ENCODE peak calls at places on chromosomes 2 and 18, in ten cellular contexts. One of them, this sample, is unnamed.

GRCh38 chr2:8685697-8686358 is 4.0 kb downstream of the ID2 start:
- DNase-seq in psoas muscle: peak; percentile 81
- DNase-seq in pancreas: peak; percentile 82
- DNase-seq in endothelial cell: peak; percentile 94
- DNase-seq in GM06990: peak; percentile 75
- DNase-seq in left ventricle myocardium inferior: peak; percentile 69
- DNase-seq in cardiac muscle cell: peak; percentile 53
- DNase-seq in activated B cell treated with CpG ODN at 0.5 μM for 24 hours: peak; percentile 78
- DNase-seq in adrenal gland: peak; percentile 77
- DNase-seq in epithelial cell of esophagus: peak; percentile 23
- DNase-seq in this sample: peak; percentile 85

GRCh38 chr2:168427451-168427850 is 28.6 kb upstream of the CERS6 start:
- DNase-seq in psoas muscle: no peak
- DNase-seq in pancreas: no peak
- DNase-seq in endothelial cell: no peak
- DNase-seq in GM06990: no peak
- DNase-seq in left ventricle myocardium inferior: no peak
- DNase-seq in cardiac muscle cell: peak; percentile 80
- DNase-seq in activated B cell treated with CpG ODN at 0.5 μM for 24 hours: no peak
- DNase-seq in adrenal gland: no peak
- DNase-seq in epithelial cell of esophagus: no peak
- DNase-seq in this sample: no peak

GRCh38 chr18:49656098-49656591 is 94.3 kb downstream of the LIPG start:
- DNase-seq in psoas muscle: no peak
- DNase-seq in pancreas: no peak
- DNase-seq in endothelial cell: no peak
- DNase-seq in GM06990: no peak
- DNase-seq in left ventricle myocardium inferior: no peak
- DNase-seq in cardiac muscle cell: no peak
- DNase-seq in activated B cell treated with CpG ODN at 0.5 μM for 24 hours: no peak
- DNase-seq in adrenal gland: no peak
- DNase-seq in epithelial cell of esophagus: peak; percentile 94
- DNase-seq in this sample: no peak

GRCh38 chr2:225270861-225271260 is 128.6 kb upstream of the NYAP2 start:
- DNase-seq in psoas muscle: no peak
- DNase-seq in pancreas: no peak
- DNase-seq in endothelial cell: no peak
- DNase-seq in GM06990: peak; percentile 49
- DNase-seq in left ventricle myocardium inferior: no peak
- DNase-seq in cardiac muscle cell: peak; percentile 35
- DNase-seq in activated B cell treated with CpG ODN at 0.5 μM for 24 hours: peak; percentile 19
- DNase-seq in adrenal gland: no peak
- DNase-seq in epithelial cell of esophagus: peak; percentile 88
- DNase-seq in this sample: peak; percentile 44

GRCh38 chr18:36451454-36452251 is 154.1 kb downstream of the FHOD3 start:
- DNase-seq in psoas muscle: no peak
- DNase-seq in pancreas: no peak
- DNase-seq in endothelial cell: no peak
- DNase-seq in GM06990: no peak
- DNase-seq in left ventricle myocardium inferior: no peak
- DNase-seq in cardiac muscle cell: no peak
- DNase-seq in activated B cell treated with CpG ODN at 0.5 μM for 24 hours: no peak
- DNase-seq in adrenal gland: no peak
- DNase-seq in epithelial cell of esophagus: peak; percentile 64
- DNase-seq in this sample: no peak

GRCh38 chr2:223469270-223470057 is 132.7 kb downstream of the SCG2 start:
- DNase-seq in psoas muscle: peak; percentile 67
- DNase-seq in pancreas: no peak
- DNase-seq in endothelial cell: no peak
- DNase-seq in GM06990: no peak
- DNase-seq in left ventricle myocardium inferior: peak; percentile 48
- DNase-seq in cardiac muscle cell: peak; percentile 59
- DNase-seq in activated B cell treated with CpG ODN at 0.5 μM for 24 hours: no peak
- DNase-seq in adrenal gland: peak; percentile 29
- DNase-seq in epithelial cell of esophagus: peak; percentile 62
- DNase-seq in this sample: no peak

GRCh38 chr18:63088262-63088661 is 231.3 kb downstream of the BCL2 start:
- DNase-seq in psoas muscle: no peak
- DNase-seq in pancreas: no peak
- DNase-seq in endothelial cell: no peak
- DNase-seq in GM06990: no peak
- DNase-seq in left ventricle myocardium inferior: no peak
- DNase-seq in cardiac muscle cell: no peak
- DNase-seq in activated B cell treated with CpG ODN at 0.5 μM for 24 hours: no peak
- DNase-seq in adrenal gland: no peak
- DNase-seq in epithelial cell of esophagus: no peak
- DNase-seq in this sample: no peak

GRCh38 chr2:125371867-125372266 is 1284.1 kb upstream of the GYPC start:
- DNase-seq in psoas muscle: no peak
- DNase-seq in pancreas: no peak
- DNase-seq in endothelial cell: no peak
- DNase-seq in GM06990: no peak
- DNase-seq in left ventricle myocardium inferior: no peak
- DNase-seq in cardiac muscle cell: no peak
- DNase-seq in activated B cell treated with CpG ODN at 0.5 μM for 24 hours: no peak
- DNase-seq in adrenal gland: no peak
- DNase-seq in epithelial cell of esophagus: no peak
- DNase-seq in this sample: no peak

GRCh38 chr2:204024503-204024902 is 87.9 kb downstream of the ICOS start:
- DNase-seq in psoas muscle: no peak
- DNase-seq in pancreas: peak; percentile 11
- DNase-seq in endothelial cell: peak; percentile 40
- DNase-seq in GM06990: no peak
- DNase-seq in left ventricle myocardium inferior: no peak
- DNase-seq in cardiac muscle cell: peak; percentile 41
- DNase-seq in activated B cell treated with CpG ODN at 0.5 μM for 24 hours: no peak
- DNase-seq in adrenal gland: no peak
- DNase-seq in epithelial cell of esophagus: peak; percentile 61
- DNase-seq in this sample: no peak

GRCh38 chr18:59927246-59927825 is 27.5 kb downstream of the PMAIP1 start:
- DNase-seq in psoas muscle: no peak
- DNase-seq in pancreas: no peak
- DNase-seq in endothelial cell: no peak
- DNase-seq in GM06990: peak; percentile 79
- DNase-seq in left ventricle myocardium inferior: no peak
- DNase-seq in cardiac muscle cell: peak; percentile 52
- DNase-seq in activated B cell treated with CpG ODN at 0.5 μM for 24 hours: no peak
- DNase-seq in adrenal gland: no peak
- DNase-seq in epithelial cell of esophagus: peak; percentile 98
- DNase-seq in this sample: peak; percentile 70

GRCh38 chr2:206955253-206955652 is 15.9 kb downstream of the CPO start:
- DNase-seq in psoas muscle: no peak
- DNase-seq in pancreas: no peak
- DNase-seq in endothelial cell: no peak
- DNase-seq in GM06990: no peak
- DNase-seq in left ventricle myocardium inferior: no peak
- DNase-seq in cardiac muscle cell: no peak
- DNase-seq in activated B cell treated with CpG ODN at 0.5 μM for 24 hours: no peak
- DNase-seq in adrenal gland: no peak
- DNase-seq in epithelial cell of esophagus: peak; percentile 6
- DNase-seq in this sample: no peak

GRCh38 chr18:67845035-67845434 is 328.5 kb upstream of the DSEL start:
- DNase-seq in psoas muscle: no peak
- DNase-seq in pancreas: no peak
- DNase-seq in endothelial cell: no peak
- DNase-seq in GM06990: no peak
- DNase-seq in left ventricle myocardium inferior: no peak
- DNase-seq in cardiac muscle cell: peak; percentile 32
- DNase-seq in activated B cell treated with CpG ODN at 0.5 μM for 24 hours: no peak
- DNase-seq in adrenal gland: no peak
- DNase-seq in epithelial cell of esophagus: peak; percentile 38
- DNase-seq in this sample: no peak

GRCh38 chr2:102005989-102006885 is 14.5 kb downstream of the IL1R2 start:
- DNase-seq in psoas muscle: no peak
- DNase-seq in pancreas: peak; percentile 39
- DNase-seq in endothelial cell: peak; percentile 65
- DNase-seq in GM06990: no peak
- DNase-seq in left ventricle myocardium inferior: no peak
- DNase-seq in cardiac muscle cell: peak; percentile 82
- DNase-seq in activated B cell treated with CpG ODN at 0.5 μM for 24 hours: no peak
- DNase-seq in adrenal gland: peak; percentile 53
- DNase-seq in epithelial cell of esophagus: peak; percentile 55
- DNase-seq in this sample: peak; percentile 61

GRCh38 chr18:10269226-10269625 is 185.2 kb upstream of the APCDD1 start:
- DNase-seq in psoas muscle: no peak
- DNase-seq in pancreas: no peak
- DNase-seq in endothelial cell: no peak
- DNase-seq in GM06990: no peak
- DNase-seq in left ventricle myocardium inferior: no peak
- DNase-seq in cardiac muscle cell: no peak
- DNase-seq in activated B cell treated with CpG ODN at 0.5 μM for 24 hours: no peak
- DNase-seq in adrenal gland: no peak
- DNase-seq in epithelial cell of esophagus: no peak
- DNase-seq in this sample: no peak

GRCh38 chr18:10274327-10274726 is 180.1 kb upstream of the APCDD1 start:
- DNase-seq in psoas muscle: no peak
- DNase-seq in pancreas: no peak
- DNase-seq in endothelial cell: no peak
- DNase-seq in GM06990: no peak
- DNase-seq in left ventricle myocardium inferior: peak; percentile 37
- DNase-seq in cardiac muscle cell: peak; percentile 70
- DNase-seq in activated B cell treated with CpG ODN at 0.5 μM for 24 hours: no peak
- DNase-seq in adrenal gland: no peak
- DNase-seq in epithelial cell of esophagus: no peak
- DNase-seq in this sample: no peak

GRCh38 chr18:10266236-10266585 is 188.2 kb upstream of the APCDD1 start:
- DNase-seq in psoas muscle: no peak
- DNase-seq in pancreas: no peak
- DNase-seq in endothelial cell: no peak
- DNase-seq in GM06990: no peak
- DNase-seq in left ventricle myocardium inferior: no peak
- DNase-seq in cardiac muscle cell: no peak
- DNase-seq in activated B cell treated with CpG ODN at 0.5 μM for 24 hours: no peak
- DNase-seq in adrenal gland: no peak
- DNase-seq in epithelial cell of esophagus: no peak
- DNase-seq in this sample: no peak

GRCh38 chr18:10271481-10271880 is 183.0 kb upstream of the APCDD1 start:
- DNase-seq in psoas muscle: no peak
- DNase-seq in pancreas: no peak
- DNase-seq in endothelial cell: no peak
- DNase-seq in GM06990: no peak
- DNase-seq in left ventricle myocardium inferior: no peak
- DNase-seq in cardiac muscle cell: peak; percentile 41
- DNase-seq in activated B cell treated with CpG ODN at 0.5 μM for 24 hours: no peak
- DNase-seq in adrenal gland: no peak
- DNase-seq in epithelial cell of esophagus: no peak
- DNase-seq in this sample: no peak

GRCh38 chr18:10270160-10270571 is 184.3 kb upstream of the APCDD1 start:
- DNase-seq in psoas muscle: no peak
- DNase-seq in pancreas: peak; percentile 39
- DNase-seq in endothelial cell: no peak
- DNase-seq in GM06990: no peak
- DNase-seq in left ventricle myocardium inferior: peak; percentile 37
- DNase-seq in cardiac muscle cell: peak; percentile 89
- DNase-seq in activated B cell treated with CpG ODN at 0.5 μM for 24 hours: no peak
- DNase-seq in adrenal gland: no peak
- DNase-seq in epithelial cell of esophagus: peak; percentile 10
- DNase-seq in this sample: no peak
- TF ChIP-seq CTCF in psoas muscle: no peak
- TF ChIP-seq CTCF in pancreas: no peak
- TF ChIP-seq CTCF in endothelial cell: no peak
- TF ChIP-seq CTCF in GM06990: no peak
- TF ChIP-seq CTCF in left ventricle myocardium inferior: no peak
- TF ChIP-seq CTCF in cardiac muscle cell: no peak
- TF ChIP-seq CTCF in activated B cell treated with CpG ODN at 0.5 μM for 24 hours: no peak
- TF ChIP-seq CTCF in adrenal gland: no peak
- TF ChIP-seq CTCF in epithelial cell of esophagus: no peak
- TF ChIP-seq CTCF in this sample: no peak

GRCh38 chr18:58044370-58045264 is 591 bp downstream of the NEDD4L start:
- DNase-seq in psoas muscle: peak; percentile 59
- DNase-seq in pancreas: peak; percentile 55
- DNase-seq in endothelial cell: peak; percentile 57
- DNase-seq in GM06990: peak; percentile 75
- DNase-seq in left ventricle myocardium inferior: peak; percentile 22
- DNase-seq in cardiac muscle cell: peak; percentile 44
- DNase-seq in activated B cell treated with CpG ODN at 0.5 μM for 24 hours: peak; percentile 56
- DNase-seq in adrenal gland: peak; percentile 59
- DNase-seq in epithelial cell of esophagus: peak; percentile 47
- DNase-seq in this sample: peak; percentile 72
- TF ChIP-seq CTCF in psoas muscle: no peak
- TF ChIP-seq CTCF in pancreas: peak; percentile 9
- TF ChIP-seq CTCF in endothelial cell: peak; percentile 45
- TF ChIP-seq CTCF in GM06990: peak; percentile 11
- TF ChIP-seq CTCF in left ventricle myocardium inferior: peak; percentile 18
- TF ChIP-seq CTCF in cardiac muscle cell: no peak
- TF ChIP-seq CTCF in activated B cell treated with CpG ODN at 0.5 μM for 24 hours: no peak
- TF ChIP-seq CTCF in adrenal gland: peak; percentile 28
- TF ChIP-seq CTCF in epithelial cell of esophagus: peak; percentile 13
- TF ChIP-seq CTCF in this sample: no peak

GRCh38 chr2:142165790-142166189 is 35.0 kb upstream of the LRP1B start:
- DNase-seq in psoas muscle: no peak
- DNase-seq in pancreas: no peak
- DNase-seq in endothelial cell: peak; percentile 26
- DNase-seq in GM06990: no peak
- DNase-seq in left ventricle myocardium inferior: no peak
- DNase-seq in cardiac muscle cell: peak; percentile 53
- DNase-seq in activated B cell treated with CpG ODN at 0.5 μM for 24 hours: no peak
- DNase-seq in adrenal gland: no peak
- DNase-seq in epithelial cell of esophagus: peak; percentile 90
- DNase-seq in this sample: peak; percentile 30
- TF ChIP-seq CTCF in psoas muscle: no peak
- TF ChIP-seq CTCF in pancreas: no peak
- TF ChIP-seq CTCF in endothelial cell: no peak
- TF ChIP-seq CTCF in GM06990: peak; percentile 22
- TF ChIP-seq CTCF in left ventricle myocardium inferior: peak; percentile 24
- TF ChIP-seq CTCF in cardiac muscle cell: peak; percentile 44
- TF ChIP-seq CTCF in activated B cell treated with CpG ODN at 0.5 μM for 24 hours: no peak
- TF ChIP-seq CTCF in adrenal gland: no peak
- TF ChIP-seq CTCF in epithelial cell of esophagus: peak; percentile 76
- TF ChIP-seq CTCF in this sample: peak; percentile 16

DNA sequence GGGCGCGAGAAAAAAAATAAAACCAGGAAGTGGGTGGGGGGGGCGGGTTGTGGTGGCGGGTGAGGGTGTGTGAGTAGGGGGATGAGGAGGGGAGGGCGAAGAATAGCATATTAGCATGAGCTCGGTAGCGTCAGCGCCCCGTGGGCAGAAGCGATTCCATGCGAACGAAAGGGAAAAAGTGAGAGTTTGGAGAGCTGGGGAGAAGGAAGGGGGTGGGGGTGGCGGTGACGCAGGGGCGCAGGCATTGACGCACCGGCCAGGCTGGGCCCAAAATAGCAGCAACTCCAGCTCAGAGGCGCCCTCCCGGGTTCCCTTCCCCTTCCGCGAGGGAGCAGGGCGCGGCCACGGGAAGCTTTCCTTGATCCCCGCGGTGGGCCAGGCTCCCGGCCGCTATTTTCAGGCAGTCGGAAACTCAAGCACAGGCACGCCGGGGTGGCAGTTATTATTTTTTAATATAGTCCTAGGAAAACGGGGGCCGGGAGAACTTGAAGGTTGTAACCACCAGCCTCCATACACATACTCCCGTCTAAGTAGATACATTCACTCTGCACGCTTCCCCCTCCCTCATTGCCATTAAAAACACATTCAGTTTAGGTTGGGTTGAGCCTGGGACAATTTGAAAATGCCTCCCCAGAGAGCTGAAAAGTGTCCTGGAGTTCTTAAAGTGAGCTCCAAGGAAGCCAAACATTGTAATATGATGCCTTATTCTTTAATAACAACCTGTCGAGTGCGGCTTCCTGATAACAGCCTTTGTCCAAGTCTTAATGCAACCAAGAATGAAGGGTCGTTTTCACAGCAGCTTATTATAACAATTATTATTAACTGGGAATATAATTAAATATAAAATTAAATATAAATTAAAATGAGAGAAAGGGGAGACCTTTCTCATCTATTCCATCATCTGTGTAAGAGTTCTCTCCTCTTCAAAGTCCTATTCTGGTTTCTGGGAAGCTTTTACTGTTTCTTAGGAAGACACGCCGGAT is 2.3 kb upstream of the NR4A2 start:
- DNase-seq in psoas muscle: peak; percentile 96
- DNase-seq in pancreas: peak; percentile 84
- DNase-seq in endothelial cell: peak; percentile 74
- DNase-seq in GM06990: no peak
- DNase-seq in left ventricle myocardium inferior: peak; percentile 94
- DNase-seq in cardiac muscle cell: peak; percentile 95
- DNase-seq in activated B cell treated with CpG ODN at 0.5 μM for 24 hours: peak; percentile 77
- DNase-seq in adrenal gland: peak; percentile 95
- DNase-seq in epithelial cell of esophagus: peak; percentile 88
- DNase-seq in this sample: peak; percentile 70
- TF ChIP-seq CTCF in psoas muscle: no peak
- TF ChIP-seq CTCF in pancreas: no peak
- TF ChIP-seq CTCF in endothelial cell: no peak
- TF ChIP-seq CTCF in GM06990: peak; percentile 1
- TF ChIP-seq CTCF in left ventricle myocardium inferior: peak; percentile 40
- TF ChIP-seq CTCF in cardiac muscle cell: peak; percentile 24
- TF ChIP-seq CTCF in activated B cell treated with CpG ODN at 0.5 μM for 24 hours: no peak
- TF ChIP-seq CTCF in adrenal gland: no peak
- TF ChIP-seq CTCF in epithelial cell of esophagus: peak; percentile 10
- TF ChIP-seq CTCF in this sample: no peak

This sample was measured in GM13976.